ENCODE peak calls at places on chromosome 19, in four cellular contexts. B, O, V and L are unnamed samples.

GRCh38 chr19:28026636-28027035 is 1186.3 kb downstream of the UQCRFS1 start:
- DNase-seq in V (no peak), B (no peak), O (no peak), L (no peak)

GRCh38 chr19:13604902-13605586 is 98.8 kb upstream of the CACNA1A start:
- DNase-seq in V (no peak), B (peak), O (no peak), L (no peak)

GRCh38 chr19:55149078-55150003 is at the start of gene TNNT1:
- DNase-seq in B (peak), O (no peak), V (no peak), L (no peak)

GRCh38 chr19:15644066-15644741 is 3.5 kb downstream of the CYP4F3 start:
- DNase-seq in B (no peak), V (no peak), O (no peak), L (no peak)

GRCh38 chr19:12448808-12449207 is 8.0 kb upstream of the ZNF443 start:
- DNase-seq in V (no peak), B (no peak), O (no peak), L (no peak)

GRCh38 chr19:47676811-47677210 is 36.4 kb upstream of the EHD2 start:
- DNase-seq in O (no peak), V (no peak), B (no peak), L (no peak)

GRCh38 chr19:48102870-48103751 is 7.5 kb downstream of the PLA2G4C start:
- DNase-seq in O (no peak), V (no peak), B (peak), L (peak)

GRCh38 chr19:391726-392374 is 17.1 kb downstream of the C2CD4C start:
- DNase-seq in O (no peak), V (no peak), B (no peak), L (no peak)

GRCh38 chr19:40831502-40832430 is 18.5 kb downstream of the CYP2A6 start:
- DNase-seq in V (no peak), B (no peak), O (no peak), L (no peak)

GRCh38 chr19:31378404-31378803 is 29.2 kb upstream of the TSHZ3 start:
- DNase-seq in B (no peak), O (no peak), V (no peak), L (no peak)

GRCh38 chr19:47019431-47020041 is at the start of gene NPAS1:
- DNase-seq in O (no peak), V (peak), B (peak), L (no peak)

GRCh38 chr19:2722541-2723344 is 1.6 kb upstream of the DIRAS1 start:
- DNase-seq in O (peak), B (peak), V (no peak), L (no peak)

GRCh38 chr19:47045867-47046470 is 2.5 kb downstream of the TMEM160 start:
- DNase-seq in V (no peak), B (no peak), O (no peak), L (no peak)

GRCh38 chr19:294341-294818 is 3.2 kb upstream of the PLPP2 start:
- DNase-seq in O (no peak), V (no peak), B (no peak), L (no peak)

GRCh38 chr19:33982706-33983105 is 186.0 kb downstream of the KCTD15 start:
- DNase-seq in V (no peak), B (no peak), O (no peak), L (no peak)
- TF ChIP-seq CTCF in V (no peak), B (no peak), O (no peak), L (no peak)

DNA sequence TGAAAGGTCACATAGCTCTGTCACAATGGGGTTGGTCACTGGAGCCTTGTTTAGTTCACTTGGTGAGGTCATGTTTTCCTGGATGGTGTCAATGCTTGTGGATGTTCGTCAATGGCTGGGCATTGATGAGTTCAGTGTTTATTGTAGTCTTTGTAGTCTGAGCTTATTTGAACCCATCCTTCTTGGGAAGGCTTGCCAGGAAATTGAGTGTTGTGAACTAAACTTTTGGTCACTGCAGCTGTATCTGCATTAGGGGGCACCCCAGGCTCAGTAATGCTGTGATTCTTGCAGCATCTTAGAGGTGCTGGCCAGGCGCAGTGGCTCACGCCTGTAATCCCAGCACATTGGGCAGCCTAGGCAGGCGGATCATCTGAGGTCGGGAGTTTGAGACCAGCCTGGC is 22.0 kb downstream of the BLOC1S3 start:
- DNase-seq in V (no peak), O (peak), B (peak), L (peak)
- TF ChIP-seq CTCF in V (no peak), O (peak), B (peak), L (no peak)

GRCh38 chr19:33208904-33209843 is 15.0 kb downstream of the LRP3 start:
- DNase-seq in O (no peak), V (no peak), B (no peak), L (no peak)
- TF ChIP-seq CTCF in O (no peak), V (no peak), B (no peak), L (no peak)

GRCh38 chr19:20558011-20558410 is 7.6 kb downstream of the ZNF737 start:
- DNase-seq in V (no peak), B (peak), O (peak), L (peak)
- TF ChIP-seq CTCF in V (no peak), B (peak), O (no peak), L (no peak)

GRCh38 chr19:29084266-29084665 is 128.7 kb downstream of the UQCRFS1 start:
- DNase-seq in V (no peak), B (peak), O (no peak), L (no peak)
- TF ChIP-seq CTCF in V (no peak), B (peak), O (no peak), L (no peak)

GRCh38 chr19:32691291-32691951 is at the start of gene NUDT19:
- DNase-seq in O (peak), B (no peak), V (peak), L (peak)
- TF ChIP-seq CTCF in O (no peak), B (no peak), V (no peak), L (no peak)

GRCh38 chr19:44731622-44732021 is 16.9 kb upstream of the BCL3 start:
- DNase-seq in B (no peak), V (no peak), O (no peak), L (no peak)

GRCh38 chr19:44732235-44733014 is 16.1 kb upstream of the BCL3 start:
- DNase-seq in V (no peak), O (no peak), B (no peak), L (no peak)

GRCh38 chr19:44735011-44735410 is 13.5 kb upstream of the BCL3 start:
- DNase-seq in B (no peak), V (no peak), O (no peak), L (no peak)

GRCh38 chr19:44737238-44738160 is 11.0 kb upstream of the BCL3 start:
- DNase-seq in O (no peak), V (no peak), B (no peak), L (peak)

DNA sequence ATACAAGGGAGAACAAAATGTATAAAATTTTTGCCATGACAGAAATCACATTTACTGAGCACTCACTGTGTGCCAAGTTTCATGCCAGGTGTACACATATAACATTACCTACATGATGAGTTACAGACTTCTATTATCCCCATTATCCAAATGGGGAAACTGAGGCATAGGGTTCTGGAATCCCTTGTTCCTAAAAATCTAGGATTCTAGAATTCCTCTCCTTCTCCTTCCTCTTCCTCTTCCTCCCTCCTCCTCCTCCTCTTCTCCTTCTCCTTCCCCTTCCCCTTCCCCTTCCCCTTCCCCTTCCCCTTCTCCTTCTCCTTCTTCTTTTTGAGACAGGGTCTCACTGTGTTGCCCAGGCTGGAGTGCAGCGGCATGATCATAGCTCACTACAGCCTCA is 14.2 kb upstream of the BCL3 start:
- DNase-seq in O (no peak), B (no peak), V (no peak), L (no peak)
- TF ChIP-seq CTCF in O (no peak), B (no peak), V (no peak), L (no peak)

GRCh38 chr19:49763230-49763629 is at the start of gene TSKS:
- DNase-seq in O (no peak), V (no peak), B (no peak), L (no peak)

GRCh38 chr19:49764341-49764740 is 1.2 kb upstream of the TSKS start:
- DNase-seq in V (no peak), B (no peak), O (no peak), L (no peak)

GRCh38 chr19:49758292-49758691 is 4.8 kb downstream of the TSKS start:
- DNase-seq in B (no peak), V (no peak), O (no peak), L (no peak)

GRCh38 chr19:49761625-49762311 is 1.3 kb downstream of the TSKS start:
- DNase-seq in V (no peak), O (peak), B (peak), L (peak)

DNA sequence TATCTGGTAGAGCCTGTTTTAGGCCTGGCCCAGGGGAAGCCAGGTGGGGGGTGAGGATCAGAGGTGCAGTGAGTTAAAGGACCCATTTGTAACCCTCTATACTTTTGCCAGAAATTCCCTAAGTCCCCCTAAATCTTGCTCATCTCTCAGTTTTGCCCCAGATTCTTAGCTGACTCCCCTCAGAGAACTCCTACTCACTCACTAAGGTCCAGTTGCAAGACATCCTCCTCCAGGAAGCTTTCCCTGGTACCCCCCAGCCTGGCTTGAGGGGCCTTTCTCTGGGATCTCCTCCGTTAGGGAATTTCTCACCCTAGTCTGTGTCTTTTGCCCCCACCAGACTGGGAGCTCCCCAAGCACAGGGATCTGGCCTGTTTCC is 1.9 kb downstream of the TSKS start:
- DNase-seq in V (no peak), B (no peak), O (no peak), L (no peak)
- TF ChIP-seq CTCF in V (no peak), B (no peak), O (no peak), L (no peak)

DNA sequence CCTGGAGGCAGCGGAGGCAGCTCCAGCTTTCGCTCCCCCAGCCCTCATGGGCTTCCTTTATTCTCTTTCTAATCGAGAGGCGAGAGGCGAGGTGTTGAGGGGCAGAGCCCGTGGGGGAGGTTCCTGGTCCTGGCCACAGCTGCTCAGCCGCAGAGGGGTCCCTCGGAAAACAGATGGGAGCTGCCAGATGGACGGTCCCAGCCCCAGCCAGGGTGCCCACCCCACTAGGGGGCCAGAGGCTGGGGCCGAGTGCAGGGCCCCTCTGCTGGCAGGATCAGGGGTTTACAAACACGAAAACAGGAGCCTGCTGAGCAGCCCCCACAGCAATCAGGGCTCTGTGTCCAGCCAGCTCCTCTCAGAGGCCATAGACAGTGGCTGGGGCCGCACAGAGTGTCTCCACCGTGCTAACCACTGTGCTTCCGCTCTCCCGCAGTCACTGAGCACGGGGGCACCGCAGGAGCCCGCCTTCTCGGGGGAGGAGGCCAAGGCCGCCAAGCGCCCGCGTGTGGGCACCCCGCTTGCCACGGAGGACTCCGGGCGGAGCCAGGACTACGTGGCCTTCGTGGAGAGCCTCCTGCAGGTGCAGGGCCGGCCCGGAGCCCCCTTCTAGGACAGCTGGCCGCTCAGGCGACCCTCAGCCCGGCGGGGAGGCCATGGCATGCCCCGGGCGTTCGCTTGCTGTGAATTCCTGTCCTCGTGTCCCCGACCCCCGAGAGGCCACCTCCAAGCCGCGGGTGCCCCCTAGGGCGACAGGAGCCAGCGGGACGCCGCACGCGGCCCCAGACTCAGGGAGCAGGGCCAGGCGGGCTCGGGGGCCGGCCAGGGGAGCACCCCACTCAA is 182.2 kb downstream of the KDM4B start:
- DNase-seq in O (peak), B (peak), V (no peak), L (no peak)
- TF ChIP-seq CTCF in O (no peak), B (peak), V (no peak), L (no peak)

DNA sequence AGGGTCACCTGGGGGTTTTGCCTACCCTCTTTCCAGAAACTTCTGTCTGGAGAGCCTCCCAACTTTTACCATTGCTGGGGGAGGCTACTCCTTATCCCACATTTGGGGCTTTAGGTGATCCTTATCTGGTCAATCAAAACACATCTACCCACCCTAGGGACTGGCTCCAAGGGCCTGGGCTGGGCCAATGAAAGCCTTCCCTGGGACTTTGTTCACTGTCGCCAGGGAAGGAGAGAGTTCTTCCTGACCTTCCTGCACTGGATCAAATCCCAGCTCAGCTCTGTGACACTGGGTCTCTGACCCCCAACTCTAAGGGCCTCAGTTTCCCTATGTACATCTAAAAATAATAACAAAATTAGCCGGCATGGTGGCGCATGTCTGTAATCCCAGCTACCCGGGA is 11.1 kb downstream of the DOCK6 start:
- DNase-seq in V (no peak), B (no peak), O (no peak), L (no peak)
- TF ChIP-seq CTCF in V (no peak), B (no peak), O (no peak), L (no peak)